ENCODE peak calls at places on chromosome 4, in four cellular contexts. R, W, N and S are unnamed samples.

GRCh38 chr4:76504613-76505465 is 69.8 kb downstream of the SHROOM3 start:
- DNase-seq in W (peak), R (no peak), N (peak), S (no peak)

GRCh38 chr4:7960790-7961655 is 21.4 kb upstream of the AFAP1 start:
- DNase-seq in N (no peak), R (peak), W (no peak), S (no peak)

GRCh38 chr4:81807386-81807785 is 335.7 kb upstream of the RASGEF1B start:
- DNase-seq in N (no peak), R (no peak), W (peak), S (no peak)

GRCh38 chr4:98482847-98483806 is 175.3 kb downstream of the TSPAN5 start:
- DNase-seq in R (peak), N (peak), W (no peak), S (no peak)

GRCh38 chr4:40264995-40265909 is 68.4 kb downstream of the RHOH start:
- DNase-seq in R (no peak), N (no peak), W (peak), S (peak)

GRCh38 chr4:154727540-154727939 is 16.3 kb upstream of the LRAT start:
- DNase-seq in W (no peak), R (no peak), N (peak), S (no peak)

GRCh38 chr4:138007572-138007971 is 234.6 kb downstream of the SLC7A11 start:
- DNase-seq in N (peak), W (no peak), R (no peak), S (no peak)

GRCh38 chr4:73447701-73448100 is 11.7 kb downstream of the AFP start:
- DNase-seq in N (no peak), W (no peak), R (no peak), S (no peak)

GRCh38 chr4:86977621-86978184 is 42.9 kb downstream of the AFF1 start:
- DNase-seq in R (peak), N (peak), W (no peak), S (no peak)

GRCh38 chr4:184362338-184362737 is 112.0 kb downstream of the IRF2 start:
- DNase-seq in R (no peak), N (no peak), W (no peak), S (no peak)

GRCh38 chr4:98794565-98795205 is 134.2 kb downstream of the EIF4E start:
- DNase-seq in R (no peak), N (no peak), W (peak), S (no peak)

GRCh38 chr4:3515646-3516045 is 16.6 kb downstream of the LRPAP1 start:
- DNase-seq in N (no peak), R (no peak), W (no peak), S (no peak)

GRCh38 chr4:123484291-123484926 is 87.8 kb downstream of the SPRY1 start:
- DNase-seq in N (peak), R (no peak), W (no peak), S (no peak)

GRCh38 chr4:109378076-109378475 is 55.5 kb upstream of the SEC24B start:
- DNase-seq in W (no peak), R (no peak), N (no peak), S (no peak)

GRCh38 chr4:1340181-1340747 is 6.7 kb upstream of the UVSSA start:
- DNase-seq in R (no peak), N (no peak), W (no peak), S (no peak)

GRCh38 chr4:25863347-25863784 is 578 bp upstream of the SEL1L3 start:
- DNase-seq in N (no peak), R (no peak), W (no peak), S (peak)

GRCh38 chr4:177119693-177120092 is 190.0 kb upstream of the NEIL3 start:
- DNase-seq in W (no peak), R (no peak), N (no peak), S (no peak)

GRCh38 chr4:177117256-177117655 is 192.4 kb upstream of the NEIL3 start:
- DNase-seq in N (no peak), R (no peak), W (no peak), S (peak)

GRCh38 chr4:177119021-177119461 is 190.6 kb upstream of the NEIL3 start:
- DNase-seq in R (no peak), W (no peak), N (no peak), S (no peak)

GRCh38 chr4:177116161-177116560 is 193.5 kb upstream of the NEIL3 start:
- DNase-seq in R (no peak), N (no peak), W (no peak), S (no peak)

GRCh38 chr4:177118596-177118995 is 191.1 kb upstream of the NEIL3 start:
- DNase-seq in W (no peak), R (no peak), N (no peak), S (no peak)
- TF ChIP-seq CREM in W (no peak), R (no peak), N (no peak), S (no peak)

GRCh38 chr4:173937871-173938270 is 345.6 kb downstream of the FBXO8 start:
- DNase-seq in W (no peak), R (no peak), N (no peak), S (no peak)

GRCh38 chr4:173935622-173936405 is 347.7 kb downstream of the FBXO8 start:
- DNase-seq in R (no peak), N (no peak), W (no peak), S (no peak)

GRCh38 chr4:173934201-173934600 is 349.3 kb downstream of the FBXO8 start:
- DNase-seq in W (no peak), N (no peak), R (no peak), S (no peak)

GRCh38 chr4:173932701-173933100 is 350.8 kb downstream of the FBXO8 start:
- DNase-seq in R (no peak), W (no peak), N (no peak), S (no peak)

GRCh38 chr4:173934933-173935620 is 348.4 kb downstream of the FBXO8 start:
- DNase-seq in R (no peak), W (no peak), N (no peak), S (no peak)
- TF ChIP-seq CREM in R (no peak), W (no peak), N (no peak), S (no peak)

GRCh38 chr4:71377561-71377960 is 38.7 kb downstream of the SLC4A4 start:
- DNase-seq in W (no peak), R (no peak), N (no peak), S (no peak)
- TF ChIP-seq CREM in W (no peak), R (no peak), N (no peak), S (no peak)

GRCh38 chr4:88033309-88033708 is 25.9 kb downstream of the PKD2 start:
- DNase-seq in W (peak), N (peak), R (no peak), S (peak)
- TF ChIP-seq CREM in W (no peak), N (no peak), R (no peak), S (no peak)

DNA sequence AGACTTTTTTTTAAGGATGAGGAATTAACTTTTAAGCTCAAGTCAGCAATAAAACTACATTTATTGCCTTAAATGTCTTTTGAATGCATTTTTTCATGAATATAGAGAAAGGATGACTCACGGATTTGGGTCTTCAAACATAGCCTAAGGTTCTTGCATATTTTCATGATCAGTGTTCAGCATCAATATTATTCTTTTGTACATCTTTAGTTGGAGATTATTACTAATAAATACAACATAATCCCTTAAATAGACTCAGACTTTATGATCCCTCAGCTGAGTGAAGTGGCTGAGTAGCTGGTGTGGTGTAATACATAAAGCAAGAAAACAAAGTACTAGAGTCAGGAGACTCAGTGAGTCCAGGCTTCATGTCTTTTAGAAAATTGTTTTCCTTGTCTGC is 78.2 kb upstream of the UNC5C start:
- DNase-seq in R (no peak), N (no peak), W (no peak), S (no peak)
- TF ChIP-seq CREM in R (no peak), N (no peak), W (no peak), S (no peak)

GRCh38 chr4:142160509-142160908 is 524.1 kb downstream of the IL15 start:
- DNase-seq in N (no peak), R (no peak), W (no peak), S (no peak)
- TF ChIP-seq CREM in N (no peak), R (no peak), W (no peak), S (no peak)

DNA sequence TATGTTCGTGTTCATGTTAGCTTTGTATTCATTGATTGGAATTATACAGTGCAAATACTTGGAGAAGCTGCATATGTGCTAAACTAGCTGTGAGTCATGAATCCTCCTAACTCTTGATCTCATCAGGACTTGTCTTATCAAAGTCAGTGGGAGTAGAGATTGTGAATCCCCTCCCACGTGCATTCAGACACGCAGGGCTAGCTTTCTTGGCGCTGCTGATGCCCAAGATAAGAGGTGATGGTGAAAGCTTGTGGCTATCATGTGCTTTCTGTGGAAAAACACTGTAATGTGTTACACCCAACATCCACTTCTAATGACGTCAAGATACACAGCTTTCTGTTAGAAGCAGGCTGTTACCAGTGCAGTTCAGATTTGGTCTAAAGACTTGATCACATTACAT is 348.7 kb upstream of the HAND2 start:
- DNase-seq in N (no peak), W (peak), R (no peak), S (no peak)
- TF ChIP-seq CREM in N (no peak), W (peak), R (no peak), S (no peak)

GRCh38 chr4:158970786-158971185 is 132.1 kb upstream of the RAPGEF2 start:
- DNase-seq in R (no peak), N (no peak), W (no peak), S (no peak)
- TF ChIP-seq CREM in R (no peak), N (no peak), W (no peak), S (no peak)

GRCh38 chr4:82903737-82904136 is 3.2 kb downstream of the THAP9 start:
- DNase-seq in N (no peak), W (no peak), R (no peak), S (no peak)
- TF ChIP-seq CREM in N (no peak), W (no peak), R (peak), S (no peak)

DNA sequence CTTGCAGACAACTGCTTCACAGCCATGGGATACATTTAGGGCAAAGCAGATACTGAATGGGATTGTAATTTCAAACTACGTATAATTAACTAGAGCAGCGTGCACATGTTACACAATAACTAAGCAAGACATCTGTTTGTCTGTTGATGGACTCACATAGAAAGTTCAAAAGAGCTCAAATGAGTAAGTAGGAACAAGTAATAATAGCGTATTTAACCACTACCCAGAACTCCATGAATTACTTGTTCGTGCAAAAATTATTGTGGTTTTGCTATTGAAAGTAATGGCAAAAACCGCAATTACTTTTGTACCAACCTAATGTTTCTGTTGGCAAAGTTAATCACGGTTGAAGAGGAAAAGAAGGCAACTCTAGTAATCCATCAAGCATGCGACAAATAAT is 825.4 kb downstream of the PCDH18 start:
- DNase-seq in R (no peak), W (no peak), N (no peak), S (no peak)
- TF ChIP-seq CREM in R (no peak), W (no peak), N (no peak), S (no peak)